ENCODE peak calls at places on chromosomes 13 and 19, in five cellular contexts. V is A549, K is K562, N is H1, F is HepG2. W is an unnamed sample.

GRCh38 chr19:12799723-12800343 is 1.8 kb downstream of the PRDX2 start:
- DNase-seq in V (no peak), K (no peak), N (no peak), F (no peak), W (no peak)

GRCh38 chr13:48504606-48505369 is 28.1 kb downstream of the RCBTB2 start:
- DNase-seq in V (no peak), K (peak; percentile 3), N (no peak), F (no peak), W (no peak)

GRCh38 chr19:30069535-30070197 is 127.6 kb downstream of the URI1 start:
- DNase-seq in V (no peak), K (no peak), N (no peak), F (no peak), W (no peak)

GRCh38 chr19:7197169-7197759 is 97.0 kb downstream of the INSR start:
- DNase-seq in V (peak; percentile 75), K (peak; percentile 83), N (peak; percentile 44), F (peak; percentile 87), W (peak; percentile 90)

GRCh38 chr19:15129856-15130580 is 22.8 kb downstream of the SYDE1 start:
- DNase-seq in V (no peak), K (no peak), N (no peak), F (no peak), W (no peak)

GRCh38 chr13:42396901-42397670 is 125.1 kb downstream of the AKAP11 start:
- DNase-seq in V (no peak), K (no peak), N (no peak), F (no peak), W (no peak)

GRCh38 chr19:5048091-5048726 is 79.3 kb downstream of the KDM4B start:
- DNase-seq in V (peak; percentile 70), K (peak; percentile 83), N (peak; percentile 65), F (peak; percentile 27), W (peak; percentile 69)

GRCh38 chr13:108496364-108497215 is 132.8 kb upstream of the MYO16 start:
- DNase-seq in V (no peak), K (peak; percentile 11), N (no peak), F (no peak), W (no peak)

GRCh38 chr13:70080030-70080429 is 27.6 kb upstream of the ATXN8OS start:
- DNase-seq in V (no peak), K (no peak), N (no peak), F (no peak), W (no peak)

GRCh38 chr19:31378404-31378803 is 29.2 kb upstream of the TSHZ3 start:
- DNase-seq in V (no peak), K (peak; percentile 6), N (no peak), F (peak; percentile 4), W (no peak)

GRCh38 chr13:64746845-64747244 is 2483.3 kb downstream of the PCDH9 start:
- DNase-seq in V (no peak), K (no peak), N (no peak), F (no peak), W (no peak)

GRCh38 chr13:65656740-65657329 is 1573.3 kb downstream of the PCDH9 start:
- DNase-seq in V (peak; percentile 0), K (no peak), N (no peak), F (no peak), W (peak; percentile 30)

GRCh38 chr19:21604941-21605548 is 99.6 kb downstream of the ZNF429 start:
- DNase-seq in V (no peak), K (no peak), N (no peak), F (no peak), W (peak; percentile 5)

GRCh38 chr19:46221981-46222610 is 7.4 kb upstream of the IGFL1 start:
- DNase-seq in V (peak; percentile 98), K (no peak), N (no peak), F (no peak), W (no peak)

GRCh38 chr19:33273065-33273736 is 29.1 kb downstream of the CEBPA start:
- DNase-seq in V (no peak), K (no peak), N (no peak), F (no peak), W (no peak)

GRCh38 chr19:1591421-1592022 is 1.1 kb downstream of the MBD3 start:
- DNase-seq in V (no peak), K (no peak), N (no peak), F (no peak), W (peak; percentile 43)

GRCh38 chr13:90272356-90272755 is 1075.1 kb upstream of the MIR17HG start:
- DNase-seq in V (no peak), K (no peak), N (no peak), F (no peak), W (peak; percentile 16)

GRCh38 chr13:30422056-30422914 is at the start of gene UBE2L5:
- DNase-seq in V (peak; percentile 9), K (peak; percentile 74), N (no peak), F (peak; percentile 23), W (peak; percentile 65)

GRCh38 chr19:33221641-33222040 is 4.0 kb downstream of the SLC7A10 start:
- DNase-seq in V (no peak), K (no peak), N (no peak), F (no peak), W (no peak)

GRCh38 chr13:21673592-21674270 is 2.9 kb downstream of the FGF9 start:
- DNase-seq in V (peak; percentile 36), K (peak; percentile 17), N (no peak), F (no peak), W (peak; percentile 23)

GRCh38 chr19:7706188-7706530 is 4.2 kb upstream of the FCER2 start:
- DNase-seq in V (no peak), K (no peak), N (no peak), F (no peak), W (no peak)

GRCh38 chr19:42247631-42248199 is 5.3 kb upstream of the GSK3A start:
- DNase-seq in V (no peak), K (no peak), N (no peak), F (no peak), W (no peak)

GRCh38 chr13:26561636-26562537 is 4.4 kb downstream of the WASF3 start:
- DNase-seq in V (no peak), K (no peak), N (no peak), F (peak; percentile 35), W (peak; percentile 64)

GRCh38 chr13:101838305-101838835 is 385.9 kb downstream of the ITGBL1 start:
- DNase-seq in V (no peak), K (no peak), N (no peak), F (no peak), W (no peak)

GRCh38 chr19:13001502-13002388 is 6.5 kb downstream of the NFIX start:
- DNase-seq in V (no peak), K (no peak), N (no peak), F (no peak), W (no peak)

GRCh38 chr19:49324801-49325491 is at the start of gene SLC6A16:
- DNase-seq in V (no peak), K (no peak), N (no peak), F (no peak), W (no peak)

GRCh38 chr19:49327878-49328544 is 3.0 kb upstream of the SLC6A16 start:
- DNase-seq in V (peak; percentile 56), K (peak; percentile 64), N (no peak), F (peak; percentile 21), W (peak; percentile 34)

GRCh38 chr19:49331616-49332055 is 3.6 kb upstream of the CD37 start:
- DNase-seq in V (peak; percentile 60), K (peak; percentile 72), N (no peak), F (peak; percentile 86), W (peak; percentile 40)

GRCh38 chr19:49328741-49329140 is 3.8 kb upstream of the SLC6A16 start:
- DNase-seq in V (no peak), K (no peak), N (no peak), F (no peak), W (no peak)

GRCh38 chr19:49326165-49326704 is 1.2 kb upstream of the SLC6A16 start:
- DNase-seq in V (no peak), K (no peak), N (no peak), F (no peak), W (no peak)
- H3K4me3 ChIP-seq in V (no peak overlapping the region), K (no peak overlapping the region), N (no peak overlapping the region), F (no peak overlapping the region), W (no peak overlapping the region)

DNA sequence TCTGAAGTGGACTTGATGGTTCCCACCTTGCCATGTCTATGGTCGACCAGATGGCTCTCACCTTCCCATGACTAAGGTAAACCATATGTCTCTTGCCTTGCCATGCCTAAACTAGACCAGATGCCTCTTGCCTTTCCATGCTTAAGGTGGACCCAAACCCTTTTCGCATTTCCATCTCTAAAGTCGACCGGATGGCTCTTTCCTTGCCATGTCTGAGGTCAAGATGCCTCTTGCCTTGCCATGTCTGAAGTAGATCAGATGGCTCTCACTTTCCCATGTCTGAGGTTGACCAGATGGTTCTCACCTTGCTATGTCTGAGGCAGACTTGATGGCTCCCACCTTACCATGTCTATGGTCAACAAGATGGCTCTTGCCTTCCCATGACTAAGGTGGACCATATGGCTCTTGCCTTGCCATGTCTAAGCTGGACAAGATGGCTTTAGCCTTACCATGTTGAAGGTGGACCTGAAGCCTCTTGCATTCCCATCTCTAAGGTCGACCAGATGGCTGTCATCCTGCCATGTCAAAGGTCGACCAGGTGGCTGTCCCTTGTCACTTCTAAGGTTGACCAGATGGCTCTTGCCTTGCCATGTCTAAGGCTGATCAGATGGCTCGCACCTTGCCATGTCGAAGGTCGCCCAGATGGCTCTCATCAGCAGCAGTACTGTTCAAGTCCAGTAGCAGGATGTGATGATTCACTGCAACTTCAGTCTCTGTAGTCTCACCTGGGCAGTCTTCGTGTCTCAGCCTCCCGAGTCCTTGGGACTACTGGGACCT is 1439.4 kb downstream of the UQCRFS1 start:
- DNase-seq in V (no peak), K (no peak), N (no peak), F (no peak), W (no peak)
- H3K4me2 ChIP-seq in V (no peak overlapping the region), K (no peak overlapping the region), N (no peak overlapping the region), F (no peak overlapping the region), W (no peak overlapping the region)

GRCh38 chr19:40282920-40283319 is 2.2 kb downstream of the AKT2 start:
- DNase-seq in V (no peak), K (no peak), N (no peak), F (no peak), W (no peak)
- TF ChIP-seq JUN in V (no peak), K (no peak), N (no peak), F (no peak), W (no peak)

GRCh38 chr13:97279079-97279411 is 56.9 kb downstream of the MBNL2 start:
- DNase-seq in V (no peak), K (no peak), N (no peak), F (no peak), W (no peak)

GRCh38 chr13:97279913-97280312 is 57.8 kb downstream of the MBNL2 start:
- DNase-seq in V (no peak), K (no peak), N (no peak), F (no peak), W (peak; percentile 80)

GRCh38 chr13:97280478-97280877 is 58.3 kb downstream of the MBNL2 start:
- DNase-seq in V (no peak), K (no peak), N (no peak), F (no peak), W (no peak)

GRCh38 chr13:97276862-97277269 is 54.7 kb downstream of the MBNL2 start:
- DNase-seq in V (no peak), K (no peak), N (no peak), F (no peak), W (no peak)

DNA sequence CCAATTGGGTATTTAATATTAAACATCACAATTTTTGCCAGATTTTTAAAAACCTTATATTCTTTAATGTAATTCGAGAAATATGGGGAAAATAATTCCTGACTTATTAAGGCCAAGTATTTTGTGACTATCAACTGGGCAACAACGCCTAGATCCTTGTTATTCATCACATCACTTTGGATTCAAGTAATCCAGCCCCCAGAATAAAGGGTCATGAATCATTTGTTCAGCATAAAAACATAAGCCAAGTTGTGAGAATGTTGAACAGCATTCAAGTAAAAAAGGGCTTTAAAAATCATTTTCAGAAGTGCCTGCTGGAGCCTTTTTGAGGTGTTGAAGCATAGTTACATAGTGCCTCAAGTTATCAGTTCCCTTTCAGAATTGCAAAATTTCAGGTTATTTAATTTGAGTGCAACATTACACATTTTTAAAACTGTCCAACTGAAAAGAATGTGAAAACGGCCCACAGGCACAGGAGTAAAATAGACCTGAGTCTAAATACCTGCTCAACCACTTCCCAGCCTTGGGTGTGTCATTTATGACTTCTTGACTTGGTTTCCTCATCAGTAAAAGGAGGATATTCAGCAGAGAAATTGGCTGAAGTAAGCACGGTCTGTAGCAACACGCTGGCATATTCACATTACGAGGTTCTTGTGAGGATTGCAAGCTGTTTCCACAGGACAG is 56.4 kb downstream of the MBNL2 start:
- DNase-seq in V (no peak), K (no peak), N (no peak), F (no peak), W (no peak)
- H3K4me3 ChIP-seq in V (no peak overlapping the region), K (no peak overlapping the region), N (no peak overlapping the region), F (no peak overlapping the region), W (no peak overlapping the region)

W was measured in endothelial cell of umbilical vein.